ENCODE peak calls at places on chromosomes 5 and 9, in five cellular contexts. P is NCI-H1105, S is immature natural killer cell, W is memory B cell, E is H7. N is an unnamed sample.

GRCh38 chr5:172235132-172235780 is 41.3 kb downstream of the EFCAB9 start:
- DNase-seq in E (no peak), S (no peak), W (no peak), P (no peak), N (no peak)

GRCh38 chr5:82425591-82425990 is 147.4 kb upstream of the RPS23 start:
- DNase-seq in P (no peak), E (no peak), W (no peak), S (no peak), N (no peak)

GRCh38 chr9:114389612-114390368 is 2.0 kb upstream of the AKNA start:
- DNase-seq in S (peak; percentile 61), W (no peak), E (no peak), P (no peak), N (no peak)

GRCh38 chr5:172748341-172748843 is 22.6 kb downstream of the DUSP1 start:
- DNase-seq in W (no peak), P (no peak), E (peak; percentile 64), S (no peak), N (no peak)

GRCh38 chr9:98654247-98654646 is 54.5 kb downstream of the GABBR2 start:
- DNase-seq in E (no peak), W (no peak), P (no peak), S (no peak), N (no peak)

GRCh38 chr9:86644315-86645034 is 290.3 kb upstream of the TUT7 start:
- DNase-seq in P (no peak), S (no peak), W (no peak), E (no peak), N (no peak)

GRCh38 chr9:121862371-121862970 is 211.0 kb downstream of the DAB2IP start:
- DNase-seq in P (no peak), S (no peak), W (no peak), E (no peak), N (no peak)

GRCh38 chr5:108753331-108753730 is 5.6 kb downstream of the FER start:
- DNase-seq in P (no peak), S (no peak), E (no peak), W (no peak), N (no peak)

GRCh38 chr5:169065400-169065799 is 235.5 kb downstream of the SLIT3 start:
- DNase-seq in W (no peak), P (no peak), E (no peak), S (no peak), N (no peak)

GRCh38 chr5:9365501-9365900 is 180.4 kb downstream of the SEMA5A start:
- DNase-seq in W (no peak), E (peak; percentile 6), S (no peak), P (no peak), N (no peak)

GRCh38 chr9:2299156-2299842 is 284.2 kb downstream of the SMARCA2 start:
- DNase-seq in P (peak; percentile 83), S (no peak), W (no peak), E (no peak), N (no peak)

GRCh38 chr5:116388564-116389258 is 185.9 kb downstream of the SEMA6A start:
- DNase-seq in P (no peak), W (no peak), S (no peak), E (peak; percentile 32), N (no peak)

GRCh38 chr5:142864293-142865260 is 94.4 kb downstream of the ARHGAP26 start:
- DNase-seq in S (no peak), W (no peak), P (no peak), E (no peak), N (no peak)

GRCh38 chr5:73596705-73597328 is 29.2 kb upstream of the ARHGEF28 start:
- DNase-seq in W (no peak), P (no peak), E (peak; percentile 32), S (no peak), N (no peak)

GRCh38 chr5:168301593-168302388 is 10.3 kb downstream of the WWC1 start:
- DNase-seq in E (no peak), P (no peak), S (no peak), W (no peak), N (no peak)

GRCh38 chr5:42274913-42275312 is 148.3 kb upstream of the GHR start:
- DNase-seq in S (no peak), W (no peak), E (no peak), P (no peak), N (no peak)

GRCh38 chr5:21807953-21808352 is 1045.2 kb downstream of the CDH12 start:
- DNase-seq in W (no peak), S (no peak), P (no peak), E (no peak), N (no peak)

GRCh38 chr5:3348576-3349535 is 246.8 kb upstream of the IRX1 start:
- DNase-seq in S (no peak), W (no peak), P (no peak), E (no peak), N (no peak)

GRCh38 chr5:1073239-1074102 is 38.4 kb downstream of the SLC12A7 start:
- DNase-seq in S (no peak), W (no peak), E (no peak), P (no peak), N (no peak)

GRCh38 chr9:109064963-109065701 is 51.8 kb upstream of the CTNNAL1 start:
- DNase-seq in E (no peak), P (no peak), S (no peak), W (no peak), N (no peak)

GRCh38 chr9:114314256-114314867 is 8.5 kb upstream of the ORM1 start:
- DNase-seq in W (no peak), S (no peak), P (no peak), E (no peak), N (no peak)

GRCh38 chr9:125904155-125904841 is 157.1 kb downstream of the PBX3 start:
- DNase-seq in P (peak; percentile 48), E (no peak), S (no peak), W (no peak), N (no peak)

GRCh38 chr9:93182572-93182971 is 1.4 kb upstream of the WNK2 start:
- DNase-seq in E (no peak), S (no peak), P (no peak), W (no peak), N (no peak)

GRCh38 chr5:78361226-78361993 is 993 bp downstream of the SCAMP1 start:
- DNase-seq in E (peak; percentile 55), P (peak; percentile 26), W (no peak), S (no peak), N (peak; percentile 10)

GRCh38 chr5:106127341-106127781 is 1543.4 kb downstream of the EFNA5 start:
- DNase-seq in E (no peak), P (no peak), W (no peak), S (no peak), N (no peak)

GRCh38 chr5:94241288-94241651 is 377.1 kb downstream of the KIAA0825 start:
- DNase-seq in W (no peak), S (no peak), E (no peak), P (no peak), N (no peak)

GRCh38 chr5:180872419-180872818 is 11.3 kb upstream of the ZFP62 start:
- DNase-seq in W (no peak), S (no peak), P (no peak), E (no peak), N (no peak)

GRCh38 chr5:109743770-109744212 is 54.1 kb downstream of the MAN2A1 start:
- DNase-seq in W (no peak), E (no peak), P (no peak), S (no peak), N (no peak)

GRCh38 chr9:93665128-93665565 is 88.8 kb downstream of the PHF2 start:
- DNase-seq in W (no peak), E (no peak), S (no peak), P (no peak), N (no peak)

GRCh38 chr5:76604838-76605237 is 18.4 kb downstream of the F2RL2 start:
- DNase-seq in S (no peak), P (no peak), E (no peak), W (no peak), N (no peak)

GRCh38 chr5:174221454-174221853 is 175.9 kb downstream of the NSG2 start:
- DNase-seq in E (no peak), S (no peak), P (no peak), W (no peak), N (no peak)

GRCh38 chr5:172104801-172105701 is 83.0 kb downstream of the STK10 start:
- DNase-seq in S (no peak), E (no peak), W (no peak), P (no peak), N (no peak)

GRCh38 chr9:130349398-130349797 is 83.8 kb downstream of the HMCN2 start:
- DNase-seq in S (no peak), W (no peak), P (no peak), E (no peak), N (no peak)

N was measured in GM12891.